ENCODE peak calls at places on chromosome 9, in five cellular contexts. D, P, Z, Q and F are unnamed samples.

GRCh38 chr9:121073038-121073437 is 1.7 kb upstream of the CNTRL start:
- DNase-seq in D (peak; percentile 14), P (no peak), Z (no peak), Q (peak; percentile 66), F (no peak)

GRCh38 chr9:87112656-87113055 is 165.3 kb upstream of the GAS1 start:
- DNase-seq in D (no peak), P (no peak), Z (no peak), Q (no peak), F (no peak)

GRCh38 chr9:126664893-126665695 is 51.4 kb downstream of the LMX1B start:
- DNase-seq in D (no peak), P (no peak), Z (no peak), Q (no peak), F (no peak)

GRCh38 chr9:5025416-5025815 is 40.3 kb downstream of the JAK2 start:
- DNase-seq in D (peak; percentile 17), P (no peak), Z (no peak), Q (peak; percentile 9), F (no peak)

GRCh38 chr9:126609711-126610388 is 3.9 kb upstream of the LMX1B start:
- DNase-seq in D (no peak), P (no peak), Z (no peak), Q (no peak), F (no peak)

GRCh38 chr9:34547960-34548603 is 25.3 kb upstream of the ENHO start:
- DNase-seq in D (peak; percentile 49), P (peak; percentile 53), Z (peak; percentile 27), Q (no peak), F (peak; percentile 35)

GRCh38 chr9:133505901-133506652 is 18.7 kb downstream of the MYMK start:
- DNase-seq in D (no peak), P (no peak), Z (no peak), Q (peak; percentile 20), F (no peak)

GRCh38 chr9:134568116-134568515 is 73.5 kb upstream of the COL5A1 start:
- DNase-seq in D (no peak), P (no peak), Z (no peak), Q (no peak), F (no peak)

GRCh38 chr9:36748322-36748899 is 175.7 kb downstream of the MELK start:
- DNase-seq in D (peak; percentile 44), P (peak; percentile 56), Z (no peak), Q (no peak), F (no peak)

GRCh38 chr9:127088724-127089615 is 33.5 kb downstream of the ANGPTL2 start:
- DNase-seq in D (no peak), P (no peak), Z (no peak), Q (no peak), F (no peak)

GRCh38 chr9:2024888-2025781 is 10.0 kb downstream of the SMARCA2 start:
- DNase-seq in D (no peak), P (no peak), Z (no peak), Q (no peak), F (no peak)

GRCh38 chr9:96014078-96014477 is 138.6 kb downstream of the ERCC6L2 start:
- DNase-seq in D (no peak), P (no peak), Z (peak; percentile 64), Q (no peak), F (no peak)

GRCh38 chr9:122498883-122499288 is 11.7 kb upstream of the OR1J2 start:
- DNase-seq in D (peak; percentile 56), P (peak; percentile 48), Z (peak; percentile 25), Q (peak; percentile 61), F (peak; percentile 13)

GRCh38 chr9:89759563-89759962 is 154.8 kb downstream of the GADD45G start:
- DNase-seq in D (no peak), P (no peak), Z (no peak), Q (no peak), F (no peak)

GRCh38 chr9:128361981-128362646 is 9.1 kb upstream of the URM1 start:
- DNase-seq in D (peak; percentile 87), P (peak; percentile 81), Z (peak; percentile 69), Q (peak; percentile 53), F (peak; percentile 82)

GRCh38 chr9:115118471-115119156 is 657 bp upstream of the TNC start:
- DNase-seq in D (peak; percentile 24), P (peak; percentile 70), Z (no peak), Q (peak; percentile 95), F (peak; percentile 35)

GRCh38 chr9:91902465-91903125 is 47.4 kb downstream of the ROR2 start:
- DNase-seq in D (no peak), P (no peak), Z (no peak), Q (no peak), F (no peak)

GRCh38 chr9:132409828-132410528 is at the start of gene CFAP77:
- DNase-seq in D (peak; percentile 52), P (peak; percentile 54), Z (peak; percentile 22), Q (no peak), F (no peak)

GRCh38 chr9:131524578-131525315 is 6.3 kb downstream of the UCK1 start:
- DNase-seq in D (no peak), P (no peak), Z (no peak), Q (no peak), F (no peak)

GRCh38 chr9:97985058-97985861 is 2.1 kb downstream of the ANP32B start:
- DNase-seq in D (peak; percentile 56), P (peak; percentile 20), Z (no peak), Q (no peak), F (no peak)

GRCh38 chr9:34974664-34975063 is 14.9 kb upstream of the DNAJB5 start:
- DNase-seq in D (no peak), P (no peak), Z (no peak), Q (no peak), F (no peak)

GRCh38 chr9:91378695-91379127 is 17.0 kb upstream of the AUH start:
- DNase-seq in D (peak; percentile 89), P (no peak), Z (no peak), Q (no peak), F (no peak)

GRCh38 chr9:127158995-127159801 is 36.8 kb upstream of the ANGPTL2 start:
- DNase-seq in D (no peak), P (peak; percentile 24), Z (no peak), Q (peak; percentile 51), F (peak; percentile 27)

GRCh38 chr9:116322521-116322920 is 168.9 kb downstream of the PAPPA start:
- DNase-seq in D (no peak), P (no peak), Z (no peak), Q (no peak), F (no peak)

GRCh38 chr9:2241461-2241874 is 226.3 kb downstream of the SMARCA2 start:
- DNase-seq in D (peak; percentile 87), P (no peak), Z (no peak), Q (peak; percentile 31), F (peak; percentile 84)

GRCh38 chr9:135065804-135066203 is 21.7 kb upstream of the OLFM1 start:
- DNase-seq in D (no peak), P (no peak), Z (no peak), Q (no peak), F (no peak)

GRCh38 chr9:8287501-8287900 is 487.9 kb upstream of the DMAC1 start:
- DNase-seq in D (no peak), P (no peak), Z (no peak), Q (no peak), F (no peak)

GRCh38 chr9:91274950-91275349 is 86.8 kb downstream of the AUH start:
- DNase-seq in D (no peak), P (no peak), Z (no peak), Q (no peak), F (no peak)